ENCODE peak calls at places on chromosomes 13 and 19, in four cellular contexts. Z is brain microvascular endothelial cell, T is stomach, D is Peyer's patch. W is an unnamed sample.
A peak's percentile ranks its signal among the peaks of the same experiment; 100 is the strongest.

GRCh38 chr13:34750078-34750703 is 191.9 kb upstream of the NBEA start:
- DNase-seq in D (no peak), Z (no peak), T (no peak), W (no peak)

GRCh38 chr13:68291595-68291994 is 1061.5 kb upstream of the PCDH9 start:
- DNase-seq in D (no peak), Z (no peak), T (no peak), W (no peak)

GRCh38 chr13:111620586-111620985 is 300.1 kb downstream of the TEX29 start:
- DNase-seq in D (no peak), T (no peak), Z (no peak), W (no peak)

GRCh38 chr19:32222594-32222993 is 122.8 kb upstream of the ZNF507 start:
- DNase-seq in D (no peak), Z (no peak), T (no peak), W (no peak)

GRCh38 chr19:58563034-58563573 is 4.7 kb upstream of the UBE2M start:
- DNase-seq in T (peak; percentile 37), D (no peak), Z (no peak), W (no peak)

GRCh38 chr19:48511800-48512503 is at the start of gene LMTK3:
- DNase-seq in T (no peak), Z (no peak), D (no peak), W (peak; percentile 44)

GRCh38 chr19:46180701-46181385 is 32.8 kb downstream of the IGFL2 start:
- DNase-seq in D (no peak), T (no peak), Z (peak; percentile 26), W (no peak)

GRCh38 chr13:95403349-95404140 is 102.3 kb upstream of the ABCC4 start:
- DNase-seq in T (no peak), D (no peak), Z (no peak), W (no peak)